ENCODE peak calls at places on chromosomes 16 and 17, in four cellular contexts. W, S, Y and L are unnamed samples.

GRCh38 chr17:14310584-14310983 is 9.7 kb downstream of the HS3ST3B1 start:
- DNase-seq in S (no peak), Y (no peak), W (no peak), L (peak; percentile 45)

GRCh38 chr16:66054095-66054494 is 312.4 kb upstream of the CDH5 start:
- DNase-seq in Y (no peak), W (no peak), S (no peak), L (no peak)

GRCh38 chr16:15777533-15778203 is 79.2 kb downstream of the MYH11 start:
- DNase-seq in Y (peak; percentile 10), S (no peak), W (peak; percentile 18), L (peak; percentile 41)

GRCh38 chr17:80957461-80957941 is 34.1 kb upstream of the CHMP6 start:
- DNase-seq in S (no peak), Y (no peak), W (no peak), L (no peak)

GRCh38 chr17:2388020-2388704 is 12.7 kb downstream of the MNT start:
- DNase-seq in W (no peak), S (no peak), Y (no peak), L (no peak)

GRCh38 chr17:76709077-76709950 is 1.5 kb downstream of the MXRA7 start:
- DNase-seq in W (peak; percentile 74), Y (peak; percentile 17), S (no peak), L (peak; percentile 56)

GRCh38 chr17:20300399-20301037 is 166.8 kb downstream of the LGALS9B start:
- DNase-seq in W (no peak), S (no peak), Y (no peak), L (no peak)

GRCh38 chr16:87542531-87543102 is 49.8 kb upstream of the ZCCHC14 start:
- DNase-seq in S (no peak), W (no peak), Y (no peak), L (no peak)

GRCh38 chr17:45430738-45431530 is 1.7 kb downstream of the ARHGAP27 start:
- DNase-seq in W (no peak), S (no peak), Y (peak; percentile 46), L (no peak)